ENCODE peak calls at places on chromosomes 7 and 10, in four cellular contexts. One of them, this sample, is unnamed.

GRCh38 chr7:16634292-16634738 is 11.2 kb downstream of the ANKMY2 start:
- DNase-seq in K562: no peak
- DNase-seq in H1: no peak
- DNase-seq in GM12878: no peak
- DNase-seq in this sample: no peak

GRCh38 chr7:92633211-92633906 is 43.2 kb upstream of the FAM133B start:
- DNase-seq in K562: peak
- DNase-seq in H1: no peak
- DNase-seq in GM12878: no peak
- DNase-seq in this sample: peak

GRCh38 chr7:42014625-42015412 is 222.2 kb downstream of the GLI3 start:
- DNase-seq in K562: peak
- DNase-seq in H1: peak
- DNase-seq in GM12878: no peak
- DNase-seq in this sample: peak

GRCh38 chr7:1101580-1102431 is 13.9 kb downstream of the GPER1 start:
- DNase-seq in K562: no peak
- DNase-seq in H1: no peak
- DNase-seq in GM12878: no peak
- DNase-seq in this sample: no peak

GRCh38 chr10:4443419-4443818 is 382.6 kb upstream of the AKR1E2 start:
- DNase-seq in K562: no peak
- DNase-seq in H1: no peak
- DNase-seq in GM12878: no peak
- DNase-seq in this sample: no peak

GRCh38 chr10:103273026-103273425 is 3.9 kb upstream of the INA start:
- DNase-seq in K562: peak
- DNase-seq in H1: no peak
- DNase-seq in GM12878: no peak
- DNase-seq in this sample: peak

GRCh38 chr7:90401989-90402388 is 1.3 kb upstream of the CLDN12 start:
- DNase-seq in K562: peak
- DNase-seq in H1: no peak
- DNase-seq in GM12878: no peak
- DNase-seq in this sample: no peak

GRCh38 chr10:118958559-118958958 is 71.0 kb upstream of the NANOS1 start:
- DNase-seq in K562: no peak
- DNase-seq in H1: no peak
- DNase-seq in GM12878: no peak
- DNase-seq in this sample: no peak

GRCh38 chr10:61835069-61835908 is 66.2 kb upstream of the ARID5B start:
- DNase-seq in K562: peak
- DNase-seq in H1: no peak
- DNase-seq in GM12878: peak
- DNase-seq in this sample: peak

GRCh38 chr7:14748461-14748860 is 154.1 kb downstream of the DGKB start:
- DNase-seq in K562: no peak
- DNase-seq in H1: no peak
- DNase-seq in GM12878: no peak
- DNase-seq in this sample: peak

GRCh38 chr10:123717336-123717735 is 51.2 kb downstream of the GPR26 start:
- DNase-seq in K562: no peak
- DNase-seq in H1: no peak
- DNase-seq in GM12878: no peak
- DNase-seq in this sample: no peak

GRCh38 chr7:15352807-15353206 is 209.0 kb downstream of the AGMO start:
- DNase-seq in K562: peak
- DNase-seq in H1: no peak
- DNase-seq in GM12878: no peak
- DNase-seq in this sample: no peak

GRCh38 chr10:1434202-1434601 is 303.1 kb downstream of the ADARB2 start:
- DNase-seq in K562: no peak
- DNase-seq in H1: no peak
- DNase-seq in GM12878: no peak
- DNase-seq in this sample: no peak

GRCh38 chr7:1393421-1393820 is 65.8 kb downstream of the MICALL2 start:
- DNase-seq in K562: no peak
- DNase-seq in H1: no peak
- DNase-seq in GM12878: no peak
- DNase-seq in this sample: no peak

GRCh38 chr10:58701398-58702135 is 188.9 kb downstream of the BICC1 start:
- DNase-seq in K562: no peak
- DNase-seq in H1: no peak
- DNase-seq in GM12878: no peak
- DNase-seq in this sample: no peak

GRCh38 chr10:7813481-7813880 is 4.8 kb upstream of the TAF3 start:
- DNase-seq in K562: no peak
- DNase-seq in H1: no peak
- DNase-seq in GM12878: no peak
- DNase-seq in this sample: no peak

GRCh38 chr10:4131407-4132215 is 346.6 kb upstream of the KLF6 start:
- DNase-seq in K562: no peak
- DNase-seq in H1: no peak
- DNase-seq in GM12878: peak
- DNase-seq in this sample: no peak

GRCh38 chr10:91389636-91390512 is 20.3 kb upstream of the HECTD2 start:
- DNase-seq in K562: peak
- DNase-seq in H1: no peak
- DNase-seq in GM12878: no peak
- DNase-seq in this sample: peak

GRCh38 chr10:91163269-91163708 is 57.2 kb upstream of the PCGF5 start:
- DNase-seq in K562: peak
- DNase-seq in H1: peak
- DNase-seq in GM12878: no peak
- DNase-seq in this sample: peak

GRCh38 chr10:113532724-113533123 is 20.1 kb upstream of the HABP2 start:
- DNase-seq in K562: no peak
- DNase-seq in H1: no peak
- DNase-seq in GM12878: no peak
- DNase-seq in this sample: no peak

GRCh38 chr7:4525884-4526283 is 156.2 kb upstream of the FOXK1 start:
- DNase-seq in K562: no peak
- DNase-seq in H1: no peak
- DNase-seq in GM12878: no peak
- DNase-seq in this sample: no peak

GRCh38 chr10:101708073-101708472 is 13.1 kb upstream of the FBXW4 start:
- DNase-seq in K562: no peak
- DNase-seq in H1: no peak
- DNase-seq in GM12878: no peak
- DNase-seq in this sample: no peak

GRCh38 chr7:69609901-69610674 is 11.8 kb downstream of the AUTS2 start:
- DNase-seq in K562: no peak
- DNase-seq in H1: no peak
- DNase-seq in GM12878: no peak
- DNase-seq in this sample: no peak

GRCh38 chr7:28629216-28629848 is 217.0 kb downstream of the CREB5 start:
- DNase-seq in K562: no peak
- DNase-seq in H1: no peak
- DNase-seq in GM12878: no peak
- DNase-seq in this sample: no peak

GRCh38 chr7:77538186-77538907 is 1.3 kb downstream of the PTPN12 start:
- DNase-seq in K562: peak
- DNase-seq in H1: peak
- DNase-seq in GM12878: no peak
- DNase-seq in this sample: peak

GRCh38 chr10:17795807-17796596 is 13.1 kb upstream of the MRC1 start:
- DNase-seq in K562: no peak
- DNase-seq in H1: no peak
- DNase-seq in GM12878: no peak
- DNase-seq in this sample: no peak

GRCh38 chr7:119037941-119038340 is 813.4 kb downstream of the ANKRD7 start:
- DNase-seq in K562: no peak
- DNase-seq in H1: no peak
- DNase-seq in GM12878: no peak
- DNase-seq in this sample: no peak

GRCh38 chr10:30502266-30503058 is 68.5 kb downstream of the MAP3K8 start:
- DNase-seq in K562: peak
- DNase-seq in H1: no peak
- DNase-seq in GM12878: no peak
- DNase-seq in this sample: no peak

GRCh38 chr7:79050592-79050991 is 402.9 kb downstream of the MAGI2 start:
- DNase-seq in K562: no peak
- DNase-seq in H1: no peak
- DNase-seq in GM12878: no peak
- DNase-seq in this sample: no peak

GRCh38 chr10:119370046-119370770 is 162.8 kb downstream of the GRK5 start:
- DNase-seq in K562: no peak
- DNase-seq in H1: no peak
- DNase-seq in GM12878: no peak
- DNase-seq in this sample: no peak

DNA sequence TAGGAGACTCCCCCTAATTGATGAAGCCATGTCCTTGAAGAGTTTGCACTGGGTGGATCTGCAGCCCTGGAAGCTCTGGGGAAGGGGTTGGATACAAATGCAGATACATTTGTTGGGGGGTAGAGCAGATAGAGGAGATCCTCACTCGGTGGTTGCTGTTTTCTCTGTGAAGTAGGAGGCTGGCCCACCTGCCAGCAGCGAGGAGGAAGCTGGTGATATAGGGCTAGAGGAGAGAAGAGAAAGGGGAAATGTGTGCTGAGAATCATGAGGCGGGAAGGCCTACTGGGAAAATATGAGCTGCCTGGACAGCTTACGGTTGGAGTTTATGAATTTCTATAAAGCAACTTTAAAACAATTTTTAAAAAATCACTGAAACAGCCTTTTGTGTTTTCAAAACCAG is 100.8 kb upstream of the GLCCI1 start:
- DNase-seq in K562: no peak
- DNase-seq in H1: no peak
- DNase-seq in GM12878: no peak
- DNase-seq in this sample: no peak
- TF ChIP-seq EGR1 in K562: no peak
- TF ChIP-seq EGR1 in H1: no peak
- TF ChIP-seq EGR1 in GM12878: no peak
- TF ChIP-seq EGR1 in this sample: no peak

DNA sequence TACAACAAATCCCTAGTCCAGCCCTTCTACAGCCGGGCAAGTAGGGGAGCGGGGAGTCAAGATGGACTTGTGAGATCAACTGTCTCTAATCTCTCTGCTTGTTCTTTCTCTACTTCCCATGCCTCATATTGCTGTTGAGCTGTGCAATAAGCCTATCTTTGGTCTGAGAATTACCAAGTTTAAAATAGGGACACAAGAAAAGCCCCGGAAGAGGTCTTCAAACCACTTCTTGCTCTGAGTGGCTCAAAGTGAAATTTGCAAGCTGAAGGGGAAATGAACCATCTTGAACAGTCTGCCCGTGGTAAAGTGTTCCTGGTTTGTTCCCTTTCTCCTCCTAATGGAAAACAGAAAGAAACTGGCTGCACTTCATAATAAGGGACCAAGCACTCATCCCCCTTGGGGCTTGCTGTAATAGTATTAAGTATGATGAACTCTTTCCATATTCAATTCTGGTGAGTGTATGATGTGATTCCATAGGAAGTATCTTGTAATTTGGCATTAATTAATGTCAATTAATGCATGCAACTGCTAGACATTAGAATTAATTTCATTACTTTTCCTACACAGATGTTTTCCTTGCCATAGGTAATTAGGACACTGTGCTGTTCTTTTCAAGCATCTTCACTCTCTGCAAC is 449.7 kb downstream of the SORCS1 start:
- DNase-seq in K562: no peak
- DNase-seq in H1: no peak
- DNase-seq in GM12878: no peak
- DNase-seq in this sample: no peak
- TF ChIP-seq EGR1 in K562: no peak
- TF ChIP-seq EGR1 in H1: no peak
- TF ChIP-seq EGR1 in GM12878: no peak
- TF ChIP-seq EGR1 in this sample: no peak

GRCh38 chr10:86355571-86356038 is 11.0 kb downstream of the GRID1 start:
- DNase-seq in K562: no peak
- DNase-seq in H1: no peak
- DNase-seq in GM12878: no peak
- DNase-seq in this sample: no peak
- TF ChIP-seq EGR1 in K562: no peak
- TF ChIP-seq EGR1 in H1: no peak
- TF ChIP-seq EGR1 in GM12878: no peak
- TF ChIP-seq EGR1 in this sample: no peak

DNA sequence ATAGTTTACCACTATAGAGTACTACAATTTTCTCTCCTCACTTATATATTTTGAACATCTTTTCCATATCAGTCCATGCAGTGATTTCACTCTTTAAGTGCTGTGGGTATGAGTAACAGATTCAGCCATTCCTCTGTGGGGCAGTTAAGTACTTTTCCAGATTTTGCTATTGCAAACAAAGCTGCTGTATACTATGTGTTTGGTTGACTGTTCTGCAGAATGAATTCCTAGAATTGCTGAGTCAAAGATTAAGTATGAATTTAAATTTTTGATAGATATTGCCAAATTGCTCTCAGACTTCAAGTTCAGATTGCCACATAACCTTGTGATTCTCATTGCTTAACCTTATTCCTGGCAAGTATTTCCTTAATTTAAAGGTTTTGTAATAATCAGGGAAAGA is 21.6 kb upstream of the SAR1A start:
- DNase-seq in K562: no peak
- DNase-seq in H1: no peak
- DNase-seq in GM12878: no peak
- DNase-seq in this sample: no peak
- TF ChIP-seq EGR1 in K562: no peak
- TF ChIP-seq EGR1 in H1: no peak
- TF ChIP-seq EGR1 in GM12878: no peak
- TF ChIP-seq EGR1 in this sample: no peak

GRCh38 chr7:151454306-151454705 is 14.4 kb upstream of the CRYGN start:
- DNase-seq in K562: no peak
- DNase-seq in H1: no peak
- DNase-seq in GM12878: no peak
- DNase-seq in this sample: no peak
- TF ChIP-seq EGR1 in K562: no peak
- TF ChIP-seq EGR1 in H1: no peak
- TF ChIP-seq EGR1 in GM12878: no peak
- TF ChIP-seq EGR1 in this sample: no peak

DNA sequence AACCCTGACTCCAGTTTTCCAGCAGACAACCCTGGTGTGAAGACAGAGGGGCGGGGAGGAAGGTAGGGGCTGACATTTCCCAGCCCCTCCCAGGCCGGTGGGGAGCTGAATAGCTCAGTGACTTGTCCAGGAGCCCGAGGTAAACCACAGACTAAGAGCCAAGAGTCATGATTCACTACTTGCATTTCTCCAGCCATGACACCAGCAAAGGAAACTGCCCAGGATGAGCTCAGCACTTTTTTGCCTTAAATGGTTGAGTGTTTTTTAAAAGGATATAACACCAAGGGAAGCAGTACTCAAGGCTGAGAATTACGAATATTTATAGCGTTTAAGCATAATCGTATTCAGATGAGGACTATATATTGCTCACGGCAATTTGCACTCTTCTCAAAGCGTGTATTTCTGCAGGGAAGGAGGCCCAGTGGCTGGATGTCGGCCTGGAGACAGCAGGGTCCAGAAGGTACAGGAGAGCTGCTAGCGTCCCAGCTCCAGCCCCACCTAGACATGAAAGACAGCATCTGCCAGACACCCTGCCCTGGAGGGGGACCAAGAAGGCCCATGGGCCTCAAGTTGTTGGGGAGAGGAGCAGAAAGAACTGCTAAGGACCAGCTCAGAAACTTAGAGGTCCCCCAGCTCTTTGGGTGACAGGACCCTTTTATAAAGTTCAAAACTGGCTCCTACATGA is 141.4 kb downstream of the GRID1 start:
- DNase-seq in K562: peak
- DNase-seq in H1: no peak
- DNase-seq in GM12878: no peak
- DNase-seq in this sample: no peak
- TF ChIP-seq EGR1 in K562: no peak
- TF ChIP-seq EGR1 in H1: no peak
- TF ChIP-seq EGR1 in GM12878: no peak
- TF ChIP-seq EGR1 in this sample: no peak

GRCh38 chr10:106565546-106565945 is 599.0 kb downstream of the SORCS1 start:
- DNase-seq in K562: no peak
- DNase-seq in H1: no peak
- DNase-seq in GM12878: no peak
- DNase-seq in this sample: no peak
- TF ChIP-seq EGR1 in K562: no peak
- TF ChIP-seq EGR1 in H1: no peak
- TF ChIP-seq EGR1 in GM12878: no peak
- TF ChIP-seq EGR1 in this sample: no peak

This sample was measured in HCT116.